ENCODE peak calls at places on chromosomes 3 and 15, in seven cellular contexts. B is AG04450; H is foreskin keratinocyte; Y is A549; L is PC-9; S is left ventricle myocardium inferior; M is CD8-positive, alpha-beta memory T cell. O is an unnamed sample.

GRCh38 chr15:96331942-96332853 is 1.7 kb downstream of the NR2F2 start:
- DNase-seq in L (no peak), M (no peak), Y (no peak), B (no peak), H (no peak), S (no peak), O (no peak)

GRCh38 chr3:46673151-46674030 is 20.1 kb downstream of the ALS2CL start:
- DNase-seq in M (no peak), L (no peak), S (peak; percentile 12), B (no peak), H (no peak), Y (no peak), O (no peak)

GRCh38 chr3:34444137-34444536 is 645.7 kb downstream of the PDCD6IP start:
- DNase-seq in L (no peak), Y (no peak), H (no peak), M (no peak), B (no peak), S (no peak), O (no peak)

GRCh38 chr3:189324538-189325138 is 152.9 kb downstream of the TPRG1 start:
- DNase-seq in H (peak; percentile 98), Y (peak; percentile 62), S (no peak), L (peak; percentile 92), B (peak; percentile 26), M (peak; percentile 92), O (peak; percentile 94)

GRCh38 chr15:90921887-90922286 is 10.5 kb downstream of the HDDC3 start:
- DNase-seq in L (no peak), H (no peak), S (no peak), B (no peak), Y (no peak), M (no peak), O (no peak)

GRCh38 chr3:131036200-131036816 is 9.6 kb downstream of the NEK11 start:
- DNase-seq in S (no peak), Y (no peak), B (peak; percentile 61), L (no peak), M (no peak), H (peak; percentile 18), O (no peak)

GRCh38 chr15:90887037-90887481 is 2.8 kb downstream of the FES start:
- DNase-seq in M (no peak), S (no peak), B (no peak), L (no peak), H (no peak), Y (no peak), O (no peak)

GRCh38 chr3:16183601-16184270 is 9.3 kb downstream of the GALNT15 start:
- DNase-seq in M (no peak), L (no peak), B (peak; percentile 87), H (peak; percentile 38), S (no peak), Y (no peak), O (no peak)

GRCh38 chr15:66566963-66567531 is 1.2 kb upstream of the LCTL start:
- DNase-seq in Y (peak; percentile 86), H (peak; percentile 43), M (peak; percentile 27), B (peak; percentile 42), S (peak; percentile 32), L (peak; percentile 43), O (peak; percentile 48)

GRCh38 chr15:34116620-34117019 is 14.7 kb downstream of the PGBD4 start:
- DNase-seq in S (no peak), L (no peak), B (no peak), M (no peak), Y (no peak), H (no peak), O (no peak)

GRCh38 chr3:99505646-99506269 is 132.6 kb upstream of the COL8A1 start:
- DNase-seq in L (no peak), H (peak; percentile 18), S (peak; percentile 40), B (peak; percentile 43), Y (no peak), M (no peak), O (no peak)

GRCh38 chr3:127006781-127007436 is 24.0 kb downstream of the PLXNA1 start:
- DNase-seq in B (no peak), H (peak; percentile 51), M (no peak), S (no peak), L (no peak), Y (no peak), O (no peak)

GRCh38 chr3:187368765-187369450 is 723 bp downstream of the RTP4 start:
- DNase-seq in H (peak; percentile 68), S (no peak), M (no peak), Y (no peak), B (no peak), L (no peak), O (no peak)

GRCh38 chr3:17320266-17320665 is 422.2 kb downstream of the TBC1D5 start:
- DNase-seq in Y (no peak), H (no peak), B (no peak), M (no peak), L (no peak), S (no peak), O (no peak)

GRCh38 chr15:31100738-31101137 is 787 bp downstream of the TRPM1 start:
- DNase-seq in Y (no peak), S (no peak), M (no peak), L (no peak), H (no peak), B (no peak), O (no peak)

GRCh38 chr15:48675436-48675835 is 29.9 kb upstream of the FBN1 start:
- DNase-seq in S (no peak), Y (no peak), B (no peak), L (no peak), H (no peak), M (no peak), O (no peak)

DNA sequence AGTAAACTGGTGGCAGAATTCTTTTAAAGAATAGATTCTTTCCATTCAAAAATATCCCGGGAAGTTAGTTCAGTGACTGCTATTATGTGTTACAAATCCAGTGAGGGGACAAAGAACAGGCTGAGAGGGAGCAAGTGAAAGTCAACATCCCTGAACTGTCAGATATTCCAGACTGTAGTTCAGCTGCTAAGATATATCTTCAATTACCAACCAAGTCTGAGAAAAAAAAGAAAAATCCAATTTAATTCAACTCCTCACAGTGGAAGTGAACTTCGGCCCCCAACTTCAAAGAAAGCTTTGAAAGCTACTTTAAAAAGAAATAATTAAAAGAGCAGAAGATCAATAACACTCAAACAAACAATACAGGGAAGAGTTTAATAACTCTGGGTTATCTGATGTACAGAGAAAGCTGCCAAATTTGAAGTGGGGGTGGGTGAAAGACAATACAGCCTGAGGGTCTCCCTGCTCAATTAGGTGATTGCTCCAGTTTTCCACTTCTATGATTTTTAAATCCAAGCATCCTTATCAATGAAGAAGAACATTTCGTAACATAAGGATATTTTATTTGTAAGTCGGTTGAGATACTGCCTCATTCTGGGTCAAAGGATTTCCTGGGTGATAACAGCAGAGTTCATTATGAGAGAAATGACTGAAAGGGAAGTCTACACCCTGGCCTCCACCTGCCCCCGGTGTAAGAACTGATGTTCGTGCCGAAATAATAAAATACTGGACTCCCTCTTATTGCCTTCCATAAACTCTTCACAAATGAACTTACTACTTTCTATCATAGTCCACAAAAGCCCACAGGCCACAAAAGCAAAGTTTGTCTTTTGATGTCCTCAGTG is 174.1 kb downstream of the SERPINI1 start:
- DNase-seq in B (no peak), Y (no peak), H (no peak), L (no peak), S (no peak), M (no peak), O (no peak)
- H3K27ac ChIP-seq in B (no peak overlapping the region), Y (no peak overlapping the region), H (no peak overlapping the region), L (no peak overlapping the region), S (no peak overlapping the region), M (no peak overlapping the region), O (no peak overlapping the region)

GRCh38 chr3:44105571-44105970 is 136.1 kb upstream of the TOPAZ1 start:
- DNase-seq in H (no peak), L (no peak), B (no peak), M (no peak), Y (no peak), S (no peak), O (no peak)
- H3K27ac ChIP-seq in H (no peak overlapping the region), L (peak overlapping the region; percentile 57), B (no peak overlapping the region), M (no peak overlapping the region), Y (no peak overlapping the region), S (no peak overlapping the region), O (no peak overlapping the region)

DNA sequence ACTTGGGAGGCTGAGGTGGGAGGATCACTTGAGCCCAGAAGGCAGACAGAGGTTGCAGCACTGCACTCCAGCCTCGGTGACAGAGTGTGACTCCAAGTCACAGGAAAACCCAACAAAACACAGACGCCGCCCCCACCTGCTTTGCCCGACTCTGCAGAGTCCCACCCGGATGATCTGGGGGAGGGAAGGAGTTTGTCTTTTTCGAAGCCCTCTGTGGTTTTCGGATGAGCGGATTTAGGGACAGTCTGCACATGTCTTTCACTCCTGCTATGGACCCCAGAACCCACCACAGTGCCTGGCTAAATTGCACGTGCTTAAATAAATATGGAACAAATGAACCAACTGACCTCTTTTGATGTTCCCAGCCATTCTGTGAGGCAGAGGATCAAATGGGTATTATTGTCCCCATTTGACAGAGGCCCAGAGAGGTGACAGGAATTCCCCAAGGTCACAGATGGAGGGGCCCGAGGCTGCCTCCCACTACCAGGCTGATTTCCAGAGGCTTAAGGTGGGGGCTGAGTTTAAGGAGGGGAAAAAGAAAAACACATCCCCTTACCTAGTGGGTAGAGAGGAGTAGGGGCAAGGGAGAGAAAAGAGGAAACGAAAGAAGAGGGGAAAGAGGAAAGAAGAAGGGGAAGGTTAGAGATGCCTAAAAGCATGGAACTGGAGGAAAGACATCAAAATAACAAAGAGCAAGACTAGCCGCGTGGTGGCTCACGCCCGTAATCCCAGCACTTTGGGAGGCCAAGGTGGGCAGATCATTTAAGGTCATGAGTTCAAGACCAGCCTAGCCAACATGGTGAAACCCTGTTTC is 59.4 kb upstream of the TFRC start:
- DNase-seq in H (no peak), S (no peak), B (no peak), L (no peak), Y (no peak), M (no peak), O (no peak)
- H3K27ac ChIP-seq in H (no peak overlapping the region), S (no peak overlapping the region), B (no peak overlapping the region), L (peak overlapping the region; percentile 81), Y (no peak overlapping the region), M (peak overlapping the region; percentile 83), O (no peak overlapping the region)

GRCh38 chr15:82146558-82146957 is 100.7 kb upstream of the MEX3B start:
- DNase-seq in H (no peak), M (no peak), B (no peak), S (no peak), Y (no peak), L (no peak), O (no peak)
- H3K27ac ChIP-seq in H (peak overlapping the region; percentile 54), M (no peak overlapping the region), B (peak overlapping the region; percentile 70), S (no peak overlapping the region), Y (no peak overlapping the region), L (peak overlapping the region; percentile 48), O (no peak overlapping the region)